ENCODE peak calls at places on chromosomes 2 and 18, in five cellular contexts. E, W, Y, C and S are unnamed samples.

GRCh38 chr2:215579809-215580208 is 143.9 kb upstream of the FN1 start:
- DNase-seq in E (peak), W (no peak), Y (no peak), C (no peak), S (peak)

GRCh38 chr2:112147796-112148195 is 9.6 kb downstream of the FBLN7 start:
- DNase-seq in E (no peak), W (no peak), Y (no peak), C (no peak), S (no peak)

GRCh38 chr2:241620419-241620769 is 16.6 kb downstream of the THAP4 start:
- DNase-seq in E (peak), W (no peak), Y (no peak), C (no peak), S (no peak)

GRCh38 chr2:75065402-75066008 is 107.1 kb downstream of the POLE4 start:
- DNase-seq in E (peak), W (no peak), Y (no peak), C (no peak), S (no peak)

GRCh38 chr2:17813742-17814458 is 2.4 kb upstream of the MSGN1 start:
- DNase-seq in E (no peak), W (no peak), Y (peak), C (no peak), S (no peak)

GRCh38 chr18:37538526-37539205 is 26.9 kb downstream of the CELF4 start:
- DNase-seq in E (no peak), W (no peak), Y (no peak), C (no peak), S (no peak)

GRCh38 chr18:55097406-55098170 is 138.3 kb upstream of the CCDC68 start:
- DNase-seq in E (peak), W (no peak), Y (no peak), C (no peak), S (no peak)

GRCh38 chr2:120473522-120474271 is 127.8 kb downstream of the INHBB start:
- DNase-seq in E (no peak), W (no peak), Y (no peak), C (peak), S (no peak)

GRCh38 chr2:237351046-237351445 is 62.9 kb downstream of the COL6A3 start:
- DNase-seq in E (no peak), W (no peak), Y (no peak), C (no peak), S (no peak)

GRCh38 chr2:142585785-142586184 is 291.7 kb upstream of the KYNU start:
- DNase-seq in E (no peak), W (no peak), Y (no peak), C (no peak), S (no peak)

GRCh38 chr2:48423376-48423775 is 106.6 kb upstream of the STON1 start:
- DNase-seq in E (peak), W (no peak), Y (no peak), C (no peak), S (peak)

GRCh38 chr2:160343404-160343803 is 143.3 kb upstream of the ITGB6 start:
- DNase-seq in E (no peak), W (no peak), Y (no peak), C (no peak), S (no peak)

GRCh38 chr2:128026422-128027277 is 1.2 kb downstream of the SAP130 start:
- DNase-seq in E (peak), W (no peak), Y (no peak), C (no peak), S (no peak)

GRCh38 chr2:20071397-20072383 is 20.3 kb upstream of the LAPTM4A start:
- DNase-seq in E (peak), W (no peak), Y (no peak), C (peak), S (peak)

GRCh38 chr18:45896991-45897390 is 70.1 kb downstream of the EPG5 start:
- DNase-seq in E (no peak), W (no peak), Y (no peak), C (no peak), S (no peak)

GRCh38 chr2:134195341-134195740 is 58.5 kb upstream of the MGAT5 start:
- DNase-seq in E (no peak), W (no peak), Y (no peak), C (no peak), S (no peak)

GRCh38 chr2:179650420-179650819 is 211.0 kb downstream of the ZNF385B start:
- DNase-seq in E (no peak), W (no peak), Y (no peak), C (no peak), S (no peak)

GRCh38 chr2:12493031-12493513 is 223.7 kb upstream of the TRIB2 start:
- DNase-seq in E (peak), W (no peak), Y (no peak), C (no peak), S (no peak)

GRCh38 chr2:110146183-110146944 is 30.7 kb upstream of the MALL start:
- DNase-seq in E (no peak), W (no peak), Y (no peak), C (no peak), S (no peak)

GRCh38 chr2:221482581-221483140 is 89.4 kb downstream of the EPHA4 start:
- DNase-seq in E (peak), W (no peak), Y (no peak), C (no peak), S (no peak)

GRCh38 chr2:193276069-193276468 is 1081.3 kb upstream of the TMEFF2 start:
- DNase-seq in E (no peak), W (no peak), Y (no peak), C (no peak), S (no peak)

GRCh38 chr2:221844966-221845365 is 272.9 kb upstream of the EPHA4 start:
- DNase-seq in E (no peak), W (no peak), Y (no peak), C (no peak), S (no peak)

GRCh38 chr18:55250729-55251128 is 291.5 kb upstream of the CCDC68 start:
- DNase-seq in E (no peak), W (no peak), Y (no peak), C (no peak), S (no peak)

GRCh38 chr2:136665741-136666140 is 99.6 kb upstream of the THSD7B start:
- DNase-seq in E (no peak), W (no peak), Y (no peak), C (no peak), S (no peak)

GRCh38 chr2:106885981-106886915 is at the start of gene ST6GAL2:
- DNase-seq in E (no peak), W (no peak), Y (no peak), C (no peak), S (no peak)

GRCh38 chr18:7452331-7452730 is 114.8 kb upstream of the PTPRM start:
- DNase-seq in E (no peak), W (no peak), Y (no peak), C (no peak), S (no peak)

GRCh38 chr2:29583104-29583503 is 338.3 kb downstream of the ALK start:
- DNase-seq in E (peak), W (no peak), Y (no peak), C (no peak), S (peak)

GRCh38 chr2:79155826-79156476 is 3.6 kb downstream of the REG3A start:
- DNase-seq in E (no peak), W (no peak), Y (no peak), C (no peak), S (no peak)

GRCh38 chr2:157526070-157526469 is 82.2 kb upstream of the CYTIP start:
- DNase-seq in E (no peak), W (no peak), Y (no peak), C (no peak), S (no peak)

GRCh38 chr2:197191948-197192338 is 118.6 kb downstream of the ANKRD44 start:
- DNase-seq in E (no peak), W (peak), Y (no peak), C (no peak), S (no peak)

GRCh38 chr2:197196737-197197136 is 113.8 kb downstream of the ANKRD44 start:
- DNase-seq in E (no peak), W (no peak), Y (no peak), C (no peak), S (no peak)

GRCh38 chr2:197197808-197198409 is 112.7 kb downstream of the ANKRD44 start:
- DNase-seq in E (no peak), W (no peak), Y (no peak), C (no peak), S (no peak)

GRCh38 chr2:197198890-197199289 is 111.7 kb downstream of the ANKRD44 start:
- DNase-seq in E (no peak), W (peak), Y (no peak), C (no peak), S (no peak)

GRCh38 chr2:197195591-197195990 is 115.0 kb downstream of the ANKRD44 start:
- DNase-seq in E (no peak), W (no peak), Y (no peak), C (no peak), S (no peak)
- TF ChIP-seq CTCF in E (no peak), W (no peak), Y (no peak), C (no peak), S (no peak)

GRCh38 chr2:44623622-44624351 is 262.0 kb downstream of the CAMKMT start:
- DNase-seq in E (no peak), W (no peak), Y (no peak), C (no peak), S (no peak)
- TF ChIP-seq CTCF in E (peak), W (no peak), Y (no peak), C (no peak), S (no peak)

DNA sequence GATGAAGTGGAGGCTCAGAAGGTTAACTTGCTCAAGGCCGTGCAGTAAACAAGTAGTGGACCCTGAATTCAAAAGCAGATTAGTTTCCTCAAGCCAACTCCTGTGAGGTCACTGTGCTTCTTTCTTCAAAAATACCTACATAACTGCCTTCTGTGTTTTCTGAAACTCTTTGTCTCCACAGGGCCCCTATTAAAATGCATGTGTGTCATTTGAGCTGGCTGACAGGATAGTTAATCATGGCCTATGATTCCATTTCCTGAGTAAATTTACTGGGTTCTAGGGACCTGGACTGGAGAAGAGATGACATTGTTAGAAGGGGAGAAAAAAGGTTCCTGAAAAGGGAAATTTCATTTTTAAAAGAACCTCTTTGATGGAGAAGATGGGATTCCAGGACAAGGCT is 12.9 kb upstream of the DTNA start:
- DNase-seq in E (no peak), W (no peak), Y (no peak), C (no peak), S (no peak)
- TF ChIP-seq CTCF in E (no peak), W (no peak), Y (no peak), C (no peak), S (no peak)

GRCh38 chr2:138078153-138078552 is 113.9 kb downstream of the HNMT start:
- DNase-seq in E (no peak), W (no peak), Y (no peak), C (no peak), S (no peak)

GRCh38 chr2:138081225-138082073 is 117.2 kb downstream of the HNMT start:
- DNase-seq in E (no peak), W (no peak), Y (no peak), C (no peak), S (no peak)

GRCh38 chr2:138084206-138084605 is 119.9 kb downstream of the HNMT start:
- DNase-seq in E (no peak), W (no peak), Y (no peak), C (no peak), S (no peak)

DNA sequence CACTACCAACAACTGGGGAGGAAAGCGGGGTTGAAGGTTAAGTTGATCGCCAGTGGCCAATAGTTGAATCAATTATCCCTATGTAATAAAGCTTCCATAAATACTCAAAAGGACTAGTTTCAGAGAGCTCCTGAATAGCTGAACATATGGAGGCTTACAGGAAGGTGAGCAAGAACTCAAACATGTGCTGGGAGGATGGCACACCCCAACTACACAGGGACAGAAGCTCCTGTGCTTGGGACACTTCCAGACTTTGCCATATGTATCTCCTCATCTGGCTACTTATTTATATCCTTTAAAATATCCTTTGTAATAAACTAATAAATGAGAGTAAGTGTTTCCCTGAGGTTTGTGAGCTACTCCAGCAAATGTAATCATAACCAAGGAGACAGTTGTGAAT is 115.7 kb downstream of the HNMT start:
- DNase-seq in E (no peak), W (no peak), Y (no peak), C (no peak), S (no peak)
- TF ChIP-seq CTCF in E (no peak), W (no peak), Y (no peak), C (no peak), S (no peak)

DNA sequence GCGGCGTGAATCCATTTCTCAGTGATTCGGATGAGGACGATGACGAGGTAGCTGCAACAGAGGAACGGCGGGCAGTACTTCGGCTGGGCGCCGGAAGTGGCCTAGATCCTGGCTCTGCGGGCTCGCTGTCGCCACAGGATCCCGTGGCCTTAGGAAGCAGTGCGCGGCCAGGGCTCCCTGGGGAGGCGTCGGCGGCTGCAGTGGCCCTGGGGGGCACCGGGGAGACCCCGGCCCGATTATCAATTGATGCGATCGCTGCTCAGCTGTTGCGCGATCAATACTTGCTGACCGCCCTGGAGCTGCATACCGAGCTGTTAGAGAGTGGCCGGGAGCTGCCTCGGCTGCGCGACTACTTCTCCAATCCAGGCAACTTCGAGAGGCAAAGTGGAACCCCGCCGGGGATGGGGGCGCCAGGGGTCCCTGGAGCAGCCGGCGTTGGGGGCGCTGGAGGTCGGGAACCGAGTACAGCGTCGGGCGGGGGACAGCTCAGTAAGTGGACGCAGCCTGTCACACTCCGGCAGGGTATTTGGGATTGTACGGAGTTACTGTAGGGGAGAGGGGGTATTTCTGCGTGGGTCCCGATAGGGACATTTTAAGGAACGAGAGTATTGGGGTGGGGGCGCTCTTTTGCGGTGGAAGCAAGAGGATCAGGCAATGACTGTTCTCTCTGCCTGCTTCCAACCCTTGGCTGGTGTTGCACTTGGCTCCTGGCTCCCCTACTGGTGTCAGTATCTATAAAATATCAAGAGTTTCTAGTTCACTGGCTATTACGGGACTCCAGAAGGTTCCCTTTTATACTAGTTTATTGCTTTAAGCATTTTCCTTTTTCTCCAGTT is 706 bp downstream of the RELCH start:
- DNase-seq in E (peak), W (peak), Y (peak), C (no peak), S (no peak)
- TF ChIP-seq CTCF in E (peak), W (no peak), Y (no peak), C (no peak), S (no peak)